ENCODE peak calls at places on chromosomes 7 and 10, in eight cellular contexts. D is astrocyte, Q is mammary epithelial cell, S is PC-9, N is PC-3, U is HCT116, F is hepatocyte, V is HepG2. W is an unnamed sample.

GRCh38 chr10:92573091-92573797 is 649 bp downstream of the IDE start:
- DNase-seq in D (peak; percentile 26), Q (peak; percentile 46), S (no peak), N (peak; percentile 42), U (no peak), F (peak; percentile 58), V (no peak), W (peak; percentile 67)

GRCh38 chr7:33917661-33918060 is 12.3 kb downstream of the BMPER start:
- DNase-seq in D (no peak), Q (no peak), S (no peak), N (no peak), U (no peak), F (no peak), V (no peak), W (no peak)

GRCh38 chr7:34086064-34086463 is 180.7 kb downstream of the BMPER start:
- DNase-seq in D (no peak), Q (no peak), S (no peak), N (no peak), U (no peak), F (no peak), V (no peak), W (no peak)

GRCh38 chr10:1156921-1157614 is 100.9 kb downstream of the WDR37 start:
- DNase-seq in D (no peak), Q (no peak), S (no peak), N (no peak), U (no peak), F (no peak), V (no peak), W (no peak)

GRCh38 chr10:59901481-59901880 is 4.9 kb downstream of the CCDC6 start:
- DNase-seq in D (no peak), Q (peak; percentile 50), S (no peak), N (peak; percentile 60), U (no peak), F (no peak), V (no peak), W (no peak)

GRCh38 chr10:72297968-72298773 is 24.4 kb downstream of the DDIT4 start:
- DNase-seq in D (peak; percentile 95), Q (peak; percentile 93), S (peak; percentile 98), N (peak; percentile 91), U (peak; percentile 94), F (peak; percentile 98), V (no peak), W (peak; percentile 99)

GRCh38 chr7:48537561-48537960 is 366.3 kb downstream of the ABCA13 start:
- DNase-seq in D (no peak), Q (peak; percentile 93), S (no peak), N (peak; percentile 69), U (no peak), F (peak; percentile 59), V (no peak), W (no peak)

GRCh38 chr10:72261323-72262018 is 12.3 kb upstream of the DDIT4 start:
- DNase-seq in D (no peak), Q (peak; percentile 66), S (peak; percentile 45), N (peak; percentile 25), U (no peak), F (peak; percentile 73), V (no peak), W (no peak)

GRCh38 chr7:2670720-2671391 is 17.1 kb upstream of the AMZ1 start:
- DNase-seq in D (no peak), Q (peak; percentile 32), S (peak; percentile 61), N (peak; percentile 69), U (peak; percentile 51), F (peak; percentile 87), V (peak; percentile 54), W (peak; percentile 77)

GRCh38 chr7:27576360-27576944 is 86.2 kb downstream of the HIBADH start:
- DNase-seq in D (no peak), Q (peak; percentile 20), S (no peak), N (peak; percentile 79), U (peak; percentile 29), F (peak; percentile 70), V (peak; percentile 21), W (peak; percentile 45)

DNA sequence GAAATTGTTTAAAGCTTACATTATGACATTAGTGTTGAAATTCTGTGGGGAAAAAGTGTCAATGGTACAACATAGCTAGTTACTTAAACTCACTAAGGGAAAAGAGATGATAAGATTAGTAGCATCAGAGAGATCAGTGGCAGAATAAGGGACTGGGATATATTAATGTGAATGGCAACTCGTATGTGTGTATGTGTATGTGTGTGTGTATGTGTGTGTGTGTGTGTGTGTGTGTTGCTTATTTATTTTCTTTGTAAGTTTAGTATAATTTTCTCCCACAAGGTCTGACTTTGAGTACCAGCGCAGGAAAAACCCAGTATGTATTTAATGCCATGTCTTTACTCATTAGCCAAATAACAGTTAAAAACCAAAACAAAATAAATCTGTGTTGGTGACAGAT is 256.1 kb downstream of the ARHGAP21 start:
- DNase-seq in D (peak; percentile 35), Q (peak; percentile 12), S (no peak), N (no peak), U (no peak), F (no peak), V (no peak), W (no peak)
- H3K4me3 ChIP-seq in D (peak overlapping the region; percentile 86), Q (peak overlapping the region; percentile 49), S (peak overlapping the region; percentile 80), N (peak overlapping the region; percentile 84), U (no peak overlapping the region), F (peak overlapping the region; percentile 12), V (peak overlapping the region; percentile 63), W (peak overlapping the region; percentile 46)

GRCh38 chr7:142796501-142797341 is 26.0 kb downstream of the PRSS2 start:
- DNase-seq in D (no peak), Q (no peak), S (peak; percentile 35), N (peak; percentile 23), U (no peak), F (no peak), V (no peak), W (no peak)
- TF ChIP-seq EZH2 in D (peak; percentile 85), Q (no peak), S (no peak), N (no peak), U (no peak), F (peak; percentile 94), V (no peak), W (peak; percentile 80)

DNA sequence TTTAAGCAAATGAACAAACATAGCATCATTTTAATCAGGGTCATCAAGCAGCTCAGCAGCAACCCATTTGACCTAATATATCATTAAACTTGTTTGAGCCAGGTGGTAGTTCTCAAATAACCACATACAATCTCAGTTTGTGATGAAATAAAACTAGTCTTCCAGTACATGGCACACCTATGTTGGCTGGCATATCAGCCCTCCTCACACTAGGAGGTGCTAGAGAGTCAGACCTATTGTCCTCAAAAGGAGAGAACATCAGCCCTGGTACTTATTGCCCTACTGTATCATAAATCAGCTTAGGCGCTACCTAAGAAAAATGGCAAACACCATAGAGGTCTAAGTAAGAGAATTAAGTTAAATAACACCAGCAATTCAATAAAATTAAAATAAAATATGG is 81.7 kb downstream of the CABCOCO1 start:
- DNase-seq in D (no peak), Q (no peak), S (no peak), N (peak; percentile 92), U (no peak), F (no peak), V (no peak), W (peak; percentile 29)
- TF ChIP-seq CTCF in D (no peak), Q (peak; percentile 15), S (peak; percentile 44), N (peak; percentile 98), U (peak; percentile 59), F (peak; percentile 7), V (peak; percentile 34), W (peak; percentile 38)

GRCh38 chr7:138514044-138514443 is 54.0 kb downstream of the TRIM24 start:
- DNase-seq in D (no peak), Q (no peak), S (no peak), N (no peak), U (no peak), F (no peak), V (no peak), W (peak; percentile 4)

GRCh38 chr7:138515001-138515528 is 55.0 kb downstream of the TRIM24 start:
- DNase-seq in D (no peak), Q (no peak), S (no peak), N (no peak), U (no peak), F (no peak), V (no peak), W (no peak)

GRCh38 chr7:138512885-138513284 is 52.8 kb downstream of the TRIM24 start:
- DNase-seq in D (no peak), Q (no peak), S (no peak), N (no peak), U (no peak), F (no peak), V (no peak), W (no peak)

GRCh38 chr7:138512092-138512858 is 52.2 kb downstream of the TRIM24 start:
- DNase-seq in D (no peak), Q (no peak), S (no peak), N (no peak), U (no peak), F (no peak), V (no peak), W (no peak)

DNA sequence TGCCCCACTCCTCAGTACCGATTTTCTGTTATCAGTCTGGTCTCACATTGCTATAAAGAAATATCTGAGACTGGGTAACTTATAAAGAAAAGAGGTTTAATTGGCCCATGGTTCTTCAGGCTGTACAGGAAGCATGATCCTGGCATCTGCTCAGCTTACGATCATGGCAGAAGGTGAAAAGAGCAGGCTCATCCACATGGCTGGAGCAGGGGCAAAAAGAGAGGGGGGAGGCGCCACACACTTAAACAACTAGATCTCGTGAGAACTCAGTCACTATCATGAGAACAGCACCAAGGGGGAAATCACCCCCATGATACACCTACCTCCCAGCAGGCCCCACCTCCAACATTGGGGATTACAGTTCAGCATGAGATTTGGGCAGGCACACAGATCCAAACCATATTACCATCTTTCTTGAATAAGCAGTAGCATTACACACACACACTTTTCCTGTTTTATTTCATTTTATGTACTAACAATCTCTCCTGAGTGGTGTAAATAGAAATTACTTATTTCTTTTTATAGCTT is 53.3 kb downstream of the TRIM24 start:
- DNase-seq in D (no peak), Q (no peak), S (no peak), N (no peak), U (no peak), F (no peak), V (no peak), W (no peak)
- H3K4me3 ChIP-seq in D (no peak overlapping the region), Q (no peak overlapping the region), S (no peak overlapping the region), N (no peak overlapping the region), U (no peak overlapping the region), F (no peak overlapping the region), V (no peak overlapping the region), W (no peak overlapping the region)

GRCh38 chr10:44807451-44807850 is 103.7 kb upstream of the TMEM72 start:
- DNase-seq in D (no peak), Q (no peak), S (no peak), N (no peak), U (no peak), F (no peak), V (no peak), W (no peak)
- TF ChIP-seq EZH2 in D (no peak), Q (no peak), S (no peak), N (no peak), U (no peak), F (no peak), V (no peak), W (no peak)